ENCODE peak calls at places on chromosomes 5 and 9, in six cellular contexts. Q is GM12878, M is HepG2, R is upper lobe of left lung, B is K562, A is A549. Y is an unnamed sample.
A peak's percentile ranks its signal among the peaks of the same experiment; 100 is the strongest.

GRCh38 chr9:77435688-77436087 is 212.4 kb downstream of the GNA14 start:
- ATAC-seq in B (no peak), A (no peak), M (no peak), Q (no peak), R (no peak), Y (no peak)

GRCh38 chr9:99559776-99560175 is 261.9 kb upstream of the NR4A3 start:
- ATAC-seq in B (no peak), R (no peak), A (no peak), Q (no peak), M (no peak), Y (no peak)

GRCh38 chr9:98709968-98710965 is 1.5 kb upstream of the GABBR2 start:
- ATAC-seq in A (peak; percentile 33), R (no peak), Q (no peak), B (peak; percentile 41), M (peak; percentile 12), Y (no peak)

GRCh38 chr5:148938535-148938907 is 112.1 kb downstream of the ADRB2 start:
- ATAC-seq in Q (no peak), R (no peak), B (no peak), M (no peak), A (no peak), Y (no peak)

GRCh38 chr9:16673171-16673570 is 197.3 kb downstream of the BNC2 start:
- ATAC-seq in M (no peak), A (no peak), R (no peak), Q (no peak), B (no peak), Y (no peak)

GRCh38 chr5:67515020-67515689 is 318.6 kb upstream of the CD180 start:
- ATAC-seq in M (no peak), Q (peak; percentile 26), A (no peak), B (no peak), R (no peak), Y (no peak)

GRCh38 chr9:80605129-80605528 is 1033.4 kb downstream of the TLE4 start:
- ATAC-seq in R (no peak), Q (no peak), B (no peak), A (peak; percentile 47), M (peak; percentile 41), Y (no peak)

GRCh38 chr9:91783876-91784672 is 166.0 kb downstream of the ROR2 start:
- ATAC-seq in M (no peak), B (no peak), R (no peak), A (no peak), Q (no peak), Y (peak; percentile 5)

GRCh38 chr5:73780297-73781080 is 154.5 kb downstream of the ARHGEF28 start:
- ATAC-seq in A (no peak), R (peak; percentile 50), B (peak; percentile 57), Q (no peak), M (no peak), Y (no peak)

GRCh38 chr9:129321511-129322021 is 143.5 kb upstream of the IER5L start:
- ATAC-seq in B (no peak), M (no peak), A (no peak), R (no peak), Q (no peak), Y (no peak)

DNA sequence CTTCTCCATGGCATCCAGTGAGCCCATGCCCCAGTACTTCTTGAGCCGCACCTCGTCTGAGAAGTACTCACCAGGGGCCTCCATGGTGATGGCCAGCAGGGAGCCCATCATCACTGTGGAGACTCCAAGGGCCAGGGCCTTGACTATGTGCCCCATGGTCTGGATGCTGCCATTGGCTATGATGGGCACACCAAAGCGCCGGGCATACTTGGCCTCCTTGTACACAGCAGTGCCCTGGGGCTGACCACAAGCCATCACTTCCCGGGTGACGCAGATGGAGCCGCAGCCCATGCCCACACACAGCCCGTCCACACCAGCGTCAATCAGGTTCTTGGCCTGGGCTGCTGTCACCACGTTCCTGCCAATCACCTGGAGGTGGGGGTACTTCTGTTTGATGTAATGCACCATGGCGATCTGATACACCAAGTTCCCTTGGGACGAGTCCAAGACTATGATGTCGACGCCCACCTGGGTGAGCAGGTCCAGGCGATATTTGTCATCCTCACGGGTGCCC is 7.0 kb upstream of the DCAF12 start:
- ATAC-seq in R (no peak), A (no peak), M (no peak), B (no peak), Q (no peak), Y (no peak)
- H3K27ac ChIP-seq in R (no peak overlapping the region), A (no peak overlapping the region), M (no peak overlapping the region), B (no peak overlapping the region), Q (no peak overlapping the region), Y (no peak overlapping the region)

GRCh38 chr9:72386186-72386585 is 21.2 kb upstream of the ZFAND5 start:
- ATAC-seq in M (no peak), Q (no peak), A (no peak), R (no peak), B (no peak), Y (no peak)
- TF ChIP-seq EP300 in M (no peak), Q (no peak), A (no peak), R (no peak), B (no peak), Y (no peak)

DNA sequence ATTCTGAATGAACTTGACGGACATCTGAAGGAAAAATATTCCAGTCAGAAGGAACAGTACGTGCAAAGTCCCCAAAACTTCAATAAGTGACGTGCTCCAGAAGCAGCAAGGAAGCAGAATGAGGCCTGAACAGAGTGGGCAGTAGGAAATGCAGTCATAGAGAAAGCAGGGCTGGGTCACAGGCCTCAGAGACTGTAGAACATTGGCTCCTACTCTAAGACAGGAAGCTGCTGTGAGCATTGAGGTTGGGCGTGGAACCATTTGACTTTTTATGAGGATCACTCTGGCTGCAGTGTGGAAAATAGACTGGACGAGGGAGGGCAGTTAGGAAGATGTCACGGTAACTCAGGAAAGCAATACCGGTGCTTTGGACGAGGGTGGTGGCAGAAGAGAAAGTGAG is 64.0 kb downstream of the DOCK8 start:
- ATAC-seq in M (no peak), B (no peak), R (no peak), Q (peak; percentile 45), A (no peak), Y (no peak)
- H3K4me1 ChIP-seq in M (no peaks in the 10 kb centered on the region), B (no peaks in the 10 kb centered on the region), R (no peaks in the 10 kb centered on the region), Q (peaks cover 20% of the 10 kb centered on the region), A (no peaks in the 10 kb centered on the region), Y (no peaks in the 10 kb centered on the region)

DNA sequence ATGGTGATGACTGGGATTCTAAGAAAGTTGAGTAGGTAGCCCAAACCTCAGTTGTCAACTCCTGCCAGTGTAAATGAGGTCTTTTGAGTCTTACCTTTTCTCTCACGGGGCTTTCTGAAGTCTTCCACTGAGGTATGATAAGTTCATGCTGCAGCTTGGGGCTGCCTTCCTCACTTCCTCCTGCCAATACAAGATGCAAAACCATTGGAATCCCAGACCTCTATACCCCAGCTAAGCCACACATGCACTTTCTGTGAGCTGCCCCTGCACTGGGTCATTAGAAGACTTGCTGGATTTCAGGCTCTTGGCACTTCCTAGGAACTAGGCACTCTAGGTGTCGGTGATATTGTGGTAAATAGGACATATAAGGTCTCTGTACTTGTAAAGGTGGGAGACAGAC is 4.8 kb downstream of the ADAM19 start:
- ATAC-seq in B (no peak), M (no peak), Q (peak; percentile 0), A (no peak), R (no peak), Y (no peak)
- H3K27ac ChIP-seq in B (no peak overlapping the region), M (no peak overlapping the region), Q (peak overlapping the region; percentile 45), A (no peak overlapping the region), R (peak overlapping the region; percentile 43), Y (peak overlapping the region; percentile 96)

GRCh38 chr9:37026085-37026935 is 7.8 kb downstream of the PAX5 start:
- ATAC-seq in M (no peak), B (no peak), Q (peak; percentile 2), R (no peak), A (no peak), Y (no peak)

GRCh38 chr9:37028425-37029031 is 5.5 kb downstream of the PAX5 start:
- ATAC-seq in M (no peak), A (no peak), Q (no peak), B (no peak), R (no peak), Y (no peak)

GRCh38 chr9:37026936-37027581 is 7.0 kb downstream of the PAX5 start:
- ATAC-seq in B (no peak), Q (peak; percentile 1), M (no peak), A (no peak), R (no peak), Y (no peak)

GRCh38 chr9:37029304-37029775 is 4.7 kb downstream of the PAX5 start:
- ATAC-seq in Q (peak; percentile 8), R (no peak), A (no peak), B (no peak), M (no peak), Y (no peak)

DNA sequence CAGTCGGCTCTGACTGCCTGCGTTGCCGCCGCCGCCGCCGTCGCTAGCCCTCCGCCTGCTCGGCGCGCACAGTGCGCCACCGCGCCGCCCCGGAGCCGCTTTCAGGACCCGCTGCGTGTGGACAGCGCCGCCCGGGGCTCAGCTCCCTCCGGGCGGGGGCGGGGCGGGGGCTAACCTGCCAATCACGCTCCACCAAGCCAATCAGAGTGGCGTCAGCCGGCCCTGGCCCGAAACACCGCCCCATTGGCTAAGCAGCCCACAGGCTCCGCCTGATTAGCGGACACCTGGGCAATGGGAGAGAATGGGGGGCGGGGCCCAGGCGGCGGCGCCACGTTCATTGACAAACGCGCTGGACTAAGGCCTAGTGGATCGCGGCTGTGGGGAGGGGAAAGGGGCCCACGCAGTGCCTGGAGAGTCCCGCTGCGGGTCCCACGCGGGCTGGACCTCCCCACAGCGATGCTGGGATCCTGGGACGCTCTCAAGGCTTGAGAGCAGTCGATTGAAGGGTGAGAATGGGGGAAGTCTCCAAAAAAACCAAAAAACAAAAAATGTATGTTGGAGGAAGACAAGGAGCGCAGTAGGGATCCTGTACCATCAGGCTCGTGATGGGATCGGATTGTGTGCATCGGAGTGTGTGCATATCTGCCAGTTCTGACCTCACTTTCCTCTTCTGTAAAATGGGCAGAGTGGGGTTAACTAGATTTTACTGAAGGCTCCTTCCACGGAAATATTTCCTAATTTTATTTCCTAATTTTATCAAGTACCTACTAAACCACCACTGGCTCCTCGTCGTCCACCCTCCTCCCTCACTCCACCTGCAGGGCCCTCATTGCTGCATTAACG is 6.3 kb downstream of the PAX5 start:
- ATAC-seq in B (peak; percentile 100), A (peak; percentile 86), R (peak; percentile 88), M (peak; percentile 97), Q (peak; percentile 78), Y (peak; percentile 74)
- TF ChIP-seq EP300 in B (no peak), A (no peak), R (no peak), M (no peak), Q (no peak), Y (no peak)